ENCODE peak calls at places on chromosome 16, in five cellular contexts. W is RWPE1; R is RPMI7951; K is stimulated activated CD4-positive, alpha-beta T cell treated with anti-CD3 and anti-CD28 coated beads, Interleukin-2, amount 100 ng/mL, for 24 hours; F is Caco-2. B is an unnamed sample.

GRCh38 chr16:53372942-53373871 is 61.1 kb upstream of the RBL2 start:
- DNase-seq in F (peak; percentile 92), R (no peak), K (peak; percentile 86), W (peak; percentile 81), B (no peak)

GRCh38 chr16:57609541-57610401 is 18.7 kb upstream of the ADGRG1 start:
- DNase-seq in R (no peak), W (no peak), F (no peak), K (peak; percentile 78), B (no peak)

GRCh38 chr16:12609937-12610699 is 193.6 kb downstream of the CPPED1 start:
- DNase-seq in R (peak; percentile 53), F (no peak), K (no peak), W (no peak), B (no peak)

GRCh38 chr16:64251742-64252141 is 870.1 kb downstream of the CDH11 start:
- DNase-seq in F (no peak), R (no peak), K (no peak), W (no peak), B (no peak)

GRCh38 chr16:11139624-11140375 is 116.2 kb downstream of the SOCS1 start:
- DNase-seq in W (no peak), R (peak; percentile 91), F (no peak), K (peak; percentile 56), B (no peak)

GRCh38 chr16:74563828-74564263 is 43.1 kb downstream of the GLG1 start:
- DNase-seq in F (no peak), W (no peak), R (peak; percentile 68), K (peak; percentile 16), B (no peak)

GRCh38 chr16:48687421-48688038 is 77.5 kb upstream of the N4BP1 start:
- DNase-seq in F (peak; percentile 78), R (peak; percentile 70), W (peak; percentile 82), K (peak; percentile 42), B (peak; percentile 12)

GRCh38 chr16:11349599-11350276 is 4.5 kb downstream of the RMI2 start:
- DNase-seq in F (no peak), W (peak; percentile 28), R (peak; percentile 94), K (no peak), B (peak; percentile 46)

GRCh38 chr16:8920676-8921625 is 38.8 kb downstream of the LITAFD start:
- DNase-seq in F (no peak), R (no peak), W (no peak), K (no peak), B (no peak)

GRCh38 chr16:12211870-12212690 is 235.5 kb downstream of the SNX29 start:
- DNase-seq in R (no peak), F (peak; percentile 14), W (no peak), K (no peak), B (no peak)